ENCODE peak calls at places on chromosome 9, in seven cellular contexts. D is brain microvascular endothelial cell, P is GM12865, O is OCI-LY7, I is BJ, F is cardiac fibroblast, R is mammary epithelial cell. L is an unnamed sample.

GRCh38 chr9:83956288-83957028 is 23.6 kb downstream of the HNRNPK start:
- DNase-seq in D (no peak), P (peak), O (peak), I (no peak), F (peak), R (no peak), L (no peak)

GRCh38 chr9:15306068-15306756 is 804 bp downstream of the TTC39B start:
- DNase-seq in D (peak), P (no peak), O (no peak), I (no peak), F (peak), R (peak), L (peak)

GRCh38 chr9:10251490-10251889 is 361.3 kb downstream of the PTPRD start:
- DNase-seq in D (peak), P (no peak), O (no peak), I (no peak), F (peak), R (peak), L (no peak)

GRCh38 chr9:68762570-68762969 is 57.5 kb downstream of the PIP5K1B start:
- DNase-seq in D (no peak), P (no peak), O (no peak), I (no peak), F (no peak), R (no peak), L (no peak)

GRCh38 chr9:126157409-126157808 is 169.2 kb upstream of the MVB12B start:
- DNase-seq in D (no peak), P (no peak), O (no peak), I (no peak), F (no peak), R (no peak), L (no peak)

GRCh38 chr9:114317665-114318357 is 5.1 kb upstream of the ORM1 start:
- DNase-seq in D (no peak), P (no peak), O (peak), I (peak), F (peak), R (no peak), L (no peak)

GRCh38 chr9:87324613-87325194 is 173.0 kb upstream of the DAPK1 start:
- DNase-seq in D (peak), P (peak), O (peak), I (no peak), F (peak), R (peak), L (peak)

GRCh38 chr9:136901516-136902258 is 15.4 kb downstream of the TRAF2 start:
- DNase-seq in D (peak), P (peak), O (no peak), I (no peak), F (no peak), R (peak), L (peak)

GRCh38 chr9:89497978-89498844 is at the start of gene SEMA4D:
- DNase-seq in D (peak), P (peak), O (peak), I (no peak), F (peak), R (peak), L (peak)

GRCh38 chr9:78707080-78707479 is 410.2 kb downstream of the PSAT1 start:
- DNase-seq in D (no peak), P (no peak), O (no peak), I (no peak), F (no peak), R (no peak), L (no peak)

GRCh38 chr9:75146229-75146628 is 57.9 kb downstream of the OSTF1 start:
- DNase-seq in D (peak), P (no peak), O (no peak), I (no peak), F (no peak), R (peak), L (peak)

GRCh38 chr9:12818431-12819000 is 43.7 kb downstream of the LURAP1L start:
- DNase-seq in D (peak), P (no peak), O (no peak), I (no peak), F (peak), R (no peak), L (no peak)

GRCh38 chr9:135946392-135946994 is 14.7 kb downstream of the UBAC1 start:
- DNase-seq in D (no peak), P (no peak), O (no peak), I (no peak), F (no peak), R (no peak), L (no peak)

GRCh38 chr9:33731625-33732024 is 63.7 kb upstream of the PRSS3 start:
- DNase-seq in D (no peak), P (no peak), O (no peak), I (no peak), F (no peak), R (no peak), L (no peak)

GRCh38 chr9:132773764-132774339 is 103.6 kb downstream of the GTF3C4 start:
- DNase-seq in D (no peak), P (no peak), O (no peak), I (no peak), F (no peak), R (no peak), L (no peak)

GRCh38 chr9:132770775-132771310 is 100.6 kb downstream of the GTF3C4 start:
- DNase-seq in D (no peak), P (peak), O (no peak), I (no peak), F (no peak), R (no peak), L (no peak)

GRCh38 chr9:132769895-132770774 is 99.9 kb downstream of the GTF3C4 start:
- DNase-seq in D (peak), P (peak), O (peak), I (no peak), F (peak), R (peak), L (peak)

GRCh38 chr9:132773093-132773492 is 102.8 kb downstream of the GTF3C4 start:
- DNase-seq in D (no peak), P (no peak), O (no peak), I (no peak), F (no peak), R (no peak), L (no peak)

GRCh38 chr9:132768932-132769894 is 98.9 kb downstream of the GTF3C4 start:
- DNase-seq in D (peak), P (peak), O (peak), I (no peak), F (peak), R (peak), L (peak)
- H3K4me3 ChIP-seq in D (peak), P (peak), O (peak), I (peak), F (peak), R (peak), L (peak)

DNA sequence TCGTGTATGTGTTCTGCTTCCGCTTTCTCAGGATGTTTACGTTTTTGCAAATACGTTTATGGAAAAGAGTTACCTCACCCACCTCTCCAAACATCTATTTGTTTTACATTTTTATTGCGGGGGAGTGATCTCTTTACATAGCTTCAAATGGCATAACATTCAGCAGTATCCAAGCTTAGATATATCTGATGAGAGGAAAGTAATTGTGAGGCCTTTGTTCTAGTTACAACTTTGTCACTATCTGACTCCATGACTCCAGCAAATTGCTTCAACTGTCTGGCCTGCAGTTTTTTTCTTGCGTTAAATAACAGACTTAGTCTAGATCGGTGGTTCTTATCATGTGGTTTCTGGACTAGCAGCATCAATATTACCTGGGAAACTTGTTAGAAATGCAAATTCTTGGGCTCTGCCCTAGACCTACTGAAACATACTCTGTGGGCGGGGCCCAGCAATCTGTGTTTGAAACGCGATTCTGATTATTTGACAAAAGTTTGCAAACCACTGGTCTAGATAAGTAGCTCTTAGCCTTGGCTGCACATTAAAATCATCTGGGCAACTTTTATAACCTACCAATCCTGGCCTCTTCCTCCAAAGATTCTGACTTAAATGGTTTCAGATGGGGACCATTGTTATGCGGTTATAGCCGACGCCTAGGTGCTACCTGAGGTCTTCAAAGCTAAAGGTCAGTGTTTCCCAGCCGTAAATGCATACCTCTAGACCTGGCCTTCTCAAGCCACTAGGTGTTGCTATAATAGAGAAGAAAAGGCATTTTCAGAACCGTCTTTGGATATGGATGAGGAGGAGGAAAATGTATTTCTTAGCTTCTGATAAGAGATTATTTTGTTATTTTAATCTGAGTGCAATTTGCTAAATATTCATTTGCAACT is 73.9 kb downstream of the C9orf85 start:
- DNase-seq in D (no peak), P (no peak), O (no peak), I (no peak), F (no peak), R (no peak), L (no peak)
- TF ChIP-seq CTCF in D (no peak), P (no peak), O (no peak), I (no peak), F (no peak), R (no peak), L (no peak)

GRCh38 chr9:31996331-31996730 is 388.1 kb upstream of the ACO1 start:
- DNase-seq in D (no peak), P (no peak), O (no peak), I (no peak), F (no peak), R (no peak), L (no peak)
- H3K4me3 ChIP-seq in D (no peak), P (no peak), O (no peak), I (no peak), F (no peak), R (no peak), L (no peak)

GRCh38 chr9:6305954-6306563 is 22.1 kb upstream of the TPD52L3 start:
- DNase-seq in D (no peak), P (peak), O (peak), I (no peak), F (peak), R (peak), L (peak)
- TF ChIP-seq CTCF in D (peak), P (peak), O (peak), I (peak), F (peak), R (peak), L (peak)

GRCh38 chr9:112384690-112385089 is 4.8 kb downstream of the HSDL2 start:
- DNase-seq in D (no peak), P (peak), O (peak), I (no peak), F (no peak), R (no peak), L (no peak)
- H3K4me3 ChIP-seq in D (no peak), P (no peak), O (no peak), I (no peak), F (no peak), R (no peak), L (no peak)

GRCh38 chr9:71760901-71761300 is 7.4 kb downstream of the CEMIP2 start:
- DNase-seq in D (no peak), P (no peak), O (no peak), I (no peak), F (no peak), R (no peak), L (no peak)

GRCh38 chr9:71764438-71764837 is 3.9 kb downstream of the CEMIP2 start:
- DNase-seq in D (no peak), P (no peak), O (no peak), I (no peak), F (no peak), R (no peak), L (no peak)

GRCh38 chr9:71763752-71764332 is 4.5 kb downstream of the CEMIP2 start:
- DNase-seq in D (no peak), P (no peak), O (no peak), I (peak), F (peak), R (no peak), L (peak)

GRCh38 chr9:71762900-71763653 is 5.2 kb downstream of the CEMIP2 start:
- DNase-seq in D (peak), P (no peak), O (no peak), I (peak), F (peak), R (peak), L (peak)

GRCh38 chr9:71761938-71762353 is 6.4 kb downstream of the CEMIP2 start:
- DNase-seq in D (no peak), P (no peak), O (no peak), I (no peak), F (no peak), R (no peak), L (no peak)
- TF ChIP-seq CTCF in D (no peak), P (no peak), O (no peak), I (no peak), F (no peak), R (no peak), L (no peak)

GRCh38 chr9:128762664-128763449 is 8.9 kb downstream of the ZER1 start:
- DNase-seq in D (no peak), P (no peak), O (no peak), I (no peak), F (no peak), R (no peak), L (no peak)

GRCh38 chr9:128764361-128764760 is 7.4 kb downstream of the ZER1 start:
- DNase-seq in D (no peak), P (peak), O (peak), I (no peak), F (no peak), R (no peak), L (no peak)

GRCh38 chr9:128770286-128770685 is 1.4 kb downstream of the ZER1 start:
- DNase-seq in D (no peak), P (no peak), O (no peak), I (no peak), F (no peak), R (no peak), L (no peak)

GRCh38 chr9:128768581-128768980 is 3.1 kb downstream of the ZER1 start:
- DNase-seq in D (no peak), P (no peak), O (no peak), I (no peak), F (no peak), R (no peak), L (no peak)

GRCh38 chr9:128765499-128765898 is 6.2 kb downstream of the ZER1 start:
- DNase-seq in D (no peak), P (no peak), O (no peak), I (no peak), F (no peak), R (no peak), L (no peak)
- H3K4me3 ChIP-seq in D (no peak), P (no peak), O (no peak), I (no peak), F (no peak), R (no peak), L (no peak)

DNA sequence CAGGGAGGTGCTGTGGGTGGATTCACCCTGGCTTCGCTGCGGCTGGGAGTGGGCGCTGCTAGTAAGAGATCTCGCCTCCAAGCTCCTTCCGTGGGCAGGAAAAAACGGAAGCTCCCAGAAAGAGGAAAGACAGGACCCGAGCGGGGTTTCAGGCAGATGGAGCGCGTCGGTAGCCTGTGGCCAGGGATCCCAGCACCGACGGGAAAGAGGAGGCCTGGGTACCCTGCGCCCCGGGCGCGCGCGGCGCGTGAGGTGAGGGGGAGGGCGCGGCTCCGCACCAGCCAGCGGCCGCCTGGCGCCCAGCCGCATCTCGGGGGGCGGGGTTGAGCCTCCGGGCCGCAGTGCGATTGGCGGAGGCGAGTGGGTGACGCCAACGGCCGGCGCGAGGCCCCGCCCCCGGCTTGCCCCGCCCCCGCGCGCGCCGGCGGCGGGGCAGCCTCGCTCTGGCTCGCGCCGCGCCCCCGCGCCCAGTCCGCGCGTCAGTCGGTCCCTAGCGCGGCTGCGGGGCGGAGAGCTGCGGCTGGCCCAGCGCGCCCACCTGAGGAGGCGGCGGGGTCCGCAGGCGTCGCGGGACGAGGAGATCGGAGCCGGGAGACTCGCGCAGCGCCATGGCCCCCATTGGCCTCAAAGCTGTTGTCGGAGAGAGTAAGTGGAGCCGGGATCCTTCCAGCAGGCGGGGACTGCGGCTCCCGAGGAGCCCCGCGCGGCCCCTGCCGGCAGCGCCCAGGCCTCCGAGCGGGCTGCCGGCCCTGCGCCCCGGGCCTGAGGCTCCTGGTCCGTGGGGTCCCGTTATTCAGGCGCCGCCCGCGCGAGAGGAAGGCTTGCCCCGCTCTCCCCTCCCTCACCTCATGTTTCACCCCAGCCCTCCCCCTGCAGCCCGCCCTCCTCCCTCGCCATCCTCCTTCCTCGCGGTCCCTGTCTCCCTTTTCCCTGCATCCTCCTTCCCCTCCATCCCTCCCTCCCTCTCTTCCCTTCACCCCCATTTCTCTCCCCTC is at the start of gene STXBP1:
- DNase-seq in D (peak), P (peak), O (peak), I (no peak), F (peak), R (peak), L (peak)
- TF ChIP-seq CTCF in D (peak), P (no peak), O (peak), I (no peak), F (no peak), R (no peak), L (no peak)

GRCh38 chr9:94164756-94165549 is 80.7 kb downstream of the PTPDC1 start:
- DNase-seq in D (no peak), P (no peak), O (no peak), I (no peak), F (no peak), R (no peak), L (no peak)
- H3K4me3 ChIP-seq in D (no peak), P (peak), O (peak), I (no peak), F (no peak), R (no peak), L (no peak)

L was measured in foreskin fibroblast.